ENCODE peak calls at places on chromosome X, in four cellular contexts. I is substantia nigra; A is stimulated activated CD4-positive, alpha-beta T cell treated with anti-CD3 and anti-CD28 coated beads, TNF-alpha, amount 100 ng/mL, for 24 hours; L is ovary. E is an unnamed sample.

GRCh38 chrX:20118065-20118824 is 1.5 kb upstream of the MAP7D2 start:
- DNase-seq in I (no peak), A (no peak), L (no peak), E (no peak)

GRCh38 chrX:139802048-139802447 is 94.1 kb upstream of the MCF2 start:
- DNase-seq in I (no peak), A (no peak), L (no peak), E (no peak)

GRCh38 chrX:55026143-55026542 is 4.6 kb downstream of the ALAS2 start:
- DNase-seq in I (no peak), A (no peak), L (no peak), E (no peak)

GRCh38 chrX:111719426-111720210 is 38.6 kb downstream of the ALG13 start:
- DNase-seq in I (no peak), A (no peak), L (no peak), E (no peak)

GRCh38 chrX:107672955-107673378 is 44.7 kb downstream of the PRPS1 start:
- DNase-seq in I (no peak), A (peak; percentile 61), L (peak; percentile 76), E (no peak)

GRCh38 chrX:83004012-83004411 is 504.1 kb upstream of the POU3F4 start:
- DNase-seq in I (no peak), A (no peak), L (no peak), E (no peak)

GRCh38 chrX:69178592-69178991 is 13.3 kb upstream of the PJA1 start:
- DNase-seq in I (no peak), A (no peak), L (no peak), E (no peak)

GRCh38 chrX:153782324-153782723 is 1.5 kb downstream of the SRPK3 start:
- DNase-seq in I (peak; percentile 7), A (no peak), L (no peak), E (no peak)

GRCh38 chrX:50448565-50448964 is 22.1 kb downstream of the DGKK start:
- DNase-seq in I (no peak), A (no peak), L (no peak), E (no peak)

GRCh38 chrX:147912093-147912801 is 528 bp downstream of the FMR1 start:
- DNase-seq in I (peak; percentile 26), A (peak; percentile 1), L (peak; percentile 54), E (no peak)

GRCh38 chrX:137044893-137045292 is 11.1 kb upstream of the GPR101 start:
- DNase-seq in I (no peak), A (no peak), L (no peak), E (no peak)

GRCh38 chrX:13263560-13264251 is 56.1 kb downstream of the ATXN3L start:
- DNase-seq in I (no peak), A (no peak), L (no peak), E (no peak)

GRCh38 chrX:39886282-39886681 is 211.5 kb downstream of the BCOR start:
- DNase-seq in I (no peak), A (no peak), L (no peak), E (no peak)

GRCh38 chrX:140744085-140744484 is 34.5 kb downstream of the LINC00632 start:
- DNase-seq in I (no peak), A (no peak), L (no peak), E (no peak)

GRCh38 chrX:70201732-70202131 is 24.4 kb downstream of the DGAT2L6 start:
- DNase-seq in I (no peak), A (no peak), L (no peak), E (no peak)

GRCh38 chrX:132631579-132632232 is 142.9 kb upstream of the MBNL3 start:
- DNase-seq in I (no peak), A (no peak), L (no peak), E (no peak)

GRCh38 chrX:31543565-31544125 is 471.8 kb upstream of the FTHL17 start:
- DNase-seq in I (no peak), A (no peak), L (no peak), E (no peak)

GRCh38 chrX:19535481-19535880 is 20.2 kb upstream of the MAP3K15 start:
- DNase-seq in I (no peak), A (no peak), L (no peak), E (no peak)

GRCh38 chrX:49096419-49096818 is 16.7 kb upstream of the WDR45 start:
- DNase-seq in I (no peak), A (no peak), L (no peak), E (no peak)

GRCh38 chrX:43865791-43866190 is 16.5 kb downstream of the MAOB start:
- DNase-seq in I (no peak), A (no peak), L (no peak), E (no peak)

GRCh38 chrX:15468036-15468435 is 25.1 kb downstream of the PIR start:
- DNase-seq in I (no peak), A (no peak), L (no peak), E (no peak)

GRCh38 chrX:771536-771935 is 140.9 kb downstream of the SHOX start:
- DNase-seq in I (no peak), A (no peak), L (no peak), E (no peak)

GRCh38 chrX:47384502-47384901 is 14.1 kb downstream of the ZNF157 start:
- DNase-seq in I (peak; percentile 38), A (peak; percentile 51), L (peak; percentile 46), E (no peak)

GRCh38 chrX:109936598-109936997 is 66.3 kb upstream of the TMEM164 start:
- DNase-seq in I (no peak), A (no peak), L (no peak), E (no peak)

GRCh38 chrX:57573754-57574153 is 18.1 kb upstream of the ZXDB start:
- DNase-seq in I (no peak), A (no peak), L (no peak), E (no peak)

GRCh38 chrX:10633722-10634121 is 13.3 kb upstream of the MID1 start:
- DNase-seq in I (no peak), A (no peak), L (no peak), E (no peak)

GRCh38 chrX:74383611-74384010 is 37.7 kb upstream of the SLC16A2 start:
- DNase-seq in I (peak; percentile 0), A (no peak), L (peak; percentile 23), E (no peak)

GRCh38 chrX:100449696-100450606 is 39.9 kb upstream of the PCDH19 start:
- DNase-seq in I (no peak), A (no peak), L (no peak), E (no peak)

GRCh38 chrX:23745786-23746185 is 2.7 kb upstream of the ACOT9 start:
- DNase-seq in I (no peak), A (no peak), L (no peak), E (no peak)